ENCODE peak calls at places on chromosome 2, in five cellular contexts. Z is GM13976, L is T-helper 9 cell, H is EL, P is bronchial epithelial cell. N is an unnamed sample.

GRCh38 chr2:58870704-58871103 is 629.6 kb upstream of the FANCL start:
- DNase-seq in L (no peak), P (peak), H (peak), Z (no peak), N (no peak)

GRCh38 chr2:112003585-112003984 is 51.5 kb upstream of the TMEM87B start:
- DNase-seq in Z (no peak), P (no peak), L (no peak), H (no peak), N (no peak)

GRCh38 chr2:45821558-45822271 is 170.2 kb downstream of the PRKCE start:
- DNase-seq in Z (no peak), H (peak), L (no peak), P (peak), N (no peak)

GRCh38 chr2:164920430-164920829 is 34.9 kb downstream of the SLC38A11 start:
- DNase-seq in L (no peak), P (peak), Z (no peak), H (peak), N (no peak)

GRCh38 chr2:236763821-236764220 is 194.2 kb downstream of the ACKR3 start:
- DNase-seq in P (no peak), L (no peak), H (no peak), Z (no peak), N (no peak)

GRCh38 chr2:111169268-111169667 is 48.6 kb downstream of the BCL2L11 start:
- DNase-seq in H (no peak), Z (no peak), L (no peak), P (no peak), N (no peak)

GRCh38 chr2:42132066-42132965 is 36.8 kb upstream of the EML4 start:
- DNase-seq in L (no peak), P (no peak), Z (no peak), H (peak), N (no peak)

GRCh38 chr2:23404426-23404825 is 19.4 kb downstream of the KLHL29 start:
- DNase-seq in P (peak), H (peak), Z (no peak), L (no peak), N (peak)

GRCh38 chr2:27427863-27428212 is 593 bp upstream of the NRBP1 start:
- DNase-seq in P (no peak), L (no peak), H (no peak), Z (no peak), N (no peak)

GRCh38 chr2:74924463-74925265 is 33.8 kb upstream of the POLE4 start:
- DNase-seq in H (no peak), L (no peak), Z (no peak), P (no peak), N (no peak)

GRCh38 chr2:19178175-19178574 is 180.2 kb downstream of the OSR1 start:
- DNase-seq in H (peak), Z (no peak), L (no peak), P (peak), N (no peak)

GRCh38 chr2:169361706-169362345 is 508 bp downstream of the LRP2 start:
- DNase-seq in H (peak), Z (peak), P (no peak), L (no peak), N (peak)

GRCh38 chr2:100321181-100321880 is 970 bp downstream of the LONRF2 start:
- DNase-seq in H (peak), P (peak), L (no peak), Z (peak), N (peak)

GRCh38 chr2:100173907-100174525 is 31.6 kb upstream of the AFF3 start:
- DNase-seq in Z (no peak), L (no peak), H (no peak), P (no peak), N (no peak)

GRCh38 chr2:176552456-176553135 is 283.4 kb downstream of the MTX2 start:
- DNase-seq in Z (no peak), P (no peak), H (peak), L (no peak), N (no peak)

GRCh38 chr2:235458839-235459273 is 35.0 kb upstream of the AGAP1 start:
- DNase-seq in H (peak), L (no peak), P (peak), Z (no peak), N (no peak)

GRCh38 chr2:161419338-161419965 is 3.4 kb downstream of the TBR1 start:
- DNase-seq in L (no peak), P (no peak), Z (no peak), H (no peak), N (no peak)

GRCh38 chr2:36566887-36567286 is 31.1 kb downstream of the FEZ2 start:
- DNase-seq in P (no peak), H (no peak), Z (no peak), L (no peak), N (no peak)

GRCh38 chr2:8554296-8554806 is 127.5 kb upstream of the ID2 start:
- DNase-seq in P (no peak), H (no peak), L (no peak), Z (no peak), N (no peak)

GRCh38 chr2:176709991-176710390 is 440.7 kb downstream of the MTX2 start:
- DNase-seq in Z (no peak), P (no peak), H (no peak), L (no peak), N (no peak)

GRCh38 chr2:233760043-233760442 is at the start of gene UGT1A1:
- DNase-seq in L (no peak), P (no peak), Z (no peak), H (no peak), N (no peak)

GRCh38 chr2:42009657-42010580 is 37.9 kb upstream of the PKDCC start:
- DNase-seq in Z (no peak), H (no peak), L (no peak), P (no peak), N (no peak)

GRCh38 chr2:43041661-43042360 is 184.6 kb downstream of the ZFP36L2 start:
- DNase-seq in P (peak), H (peak), Z (no peak), L (no peak), N (no peak)

GRCh38 chr2:127176371-127177311 is 43.5 kb downstream of the CYP27C1 start:
- DNase-seq in L (no peak), H (peak), P (no peak), Z (no peak), N (no peak)

GRCh38 chr2:64738026-64738425 is 84.3 kb upstream of the SERTAD2 start:
- DNase-seq in H (no peak), Z (no peak), L (no peak), P (no peak), N (no peak)

GRCh38 chr2:195575021-195575420 is 82.0 kb upstream of the SLC39A10 start:
- DNase-seq in H (no peak), Z (no peak), L (no peak), P (no peak), N (no peak)

GRCh38 chr2:34096552-34097171 is 497.6 kb upstream of the FAM98A start:
- DNase-seq in Z (peak), L (peak), H (peak), P (peak), N (peak)

GRCh38 chr2:159639712-159640111 is 23.4 kb upstream of the BAZ2B start:
- DNase-seq in H (no peak), P (no peak), Z (no peak), L (no peak), N (no peak)

GRCh38 chr2:172333206-172333605 is 94.2 kb upstream of the ITGA6 start:
- DNase-seq in H (no peak), P (no peak), L (no peak), Z (no peak), N (no peak)

GRCh38 chr2:55168221-55169154 is 63.6 kb downstream of the CLHC1 start:
- DNase-seq in P (peak), H (peak), Z (peak), L (peak), N (peak)

GRCh38 chr2:11305958-11306357 is 38.5 kb downstream of the ROCK2 start:
- DNase-seq in L (no peak), H (peak), Z (no peak), P (peak), N (no peak)

GRCh38 chr2:232632904-232633412 is 446 bp upstream of the EFHD1 start:
- DNase-seq in H (no peak), L (no peak), Z (no peak), P (no peak), N (no peak)

GRCh38 chr2:219684721-219685689 is 57.6 kb downstream of the SLC4A3 start:
- DNase-seq in L (no peak), P (peak), H (peak), Z (peak), N (peak)

GRCh38 chr2:170548304-170548703 is 166.8 kb upstream of the SP5 start:
- DNase-seq in H (no peak), Z (no peak), L (no peak), P (no peak), N (no peak)

GRCh38 chr2:108323619-108324018 is 34.9 kb downstream of the SULT1C2 start:
- DNase-seq in P (peak), L (no peak), Z (no peak), H (peak), N (no peak)

GRCh38 chr2:98445708-98446577 is 1.3 kb downstream of the INPP4A start:
- DNase-seq in Z (no peak), L (no peak), H (peak), P (peak), N (no peak)

GRCh38 chr2:151361674-151362380 is 4.4 kb downstream of the TNFAIP6 start:
- DNase-seq in L (no peak), Z (no peak), H (no peak), P (no peak), N (no peak)